ENCODE peak calls at places on chromosomes 13 and 19, in ten cellular contexts. J is endothelial cell, M is colonic mucosa, S is epithelial cell of esophagus, N is dorsolateral prefrontal cortex, P is IMR-90, V is left ventricle myocardium inferior, E is OCI-LY7, Z is GM12865, F is AG09319. W is an unnamed sample.

GRCh38 chr19:10018219-10018618 is 4.9 kb downstream of the RDH8 start:
- DNase-seq in P (peak; percentile 87), Z (no peak), S (peak; percentile 27), E (no peak), V (no peak), M (no peak), N (no peak), J (no peak), F (no peak), W (no peak)

GRCh38 chr13:95023405-95023804 is 277.8 kb downstream of the ABCC4 start:
- DNase-seq in P (peak; percentile 26), E (no peak), N (no peak), Z (no peak), V (no peak), M (no peak), S (peak; percentile 80), F (no peak), J (no peak), W (no peak)

GRCh38 chr19:4831351-4832340 is at the start of gene TICAM1:
- DNase-seq in J (peak; percentile 35), P (peak; percentile 65), E (peak; percentile 70), M (peak; percentile 87), N (no peak), F (no peak), Z (peak; percentile 86), V (peak; percentile 83), S (peak; percentile 92), W (peak; percentile 60)

GRCh38 chr13:49063526-49063925 is 87.8 kb downstream of the FNDC3A start:
- DNase-seq in V (no peak), E (no peak), F (no peak), S (peak; percentile 81), M (no peak), J (no peak), P (no peak), N (no peak), Z (no peak), W (no peak)

GRCh38 chr19:35991731-35992450 is 3.1 kb upstream of the SDHAF1 start:
- DNase-seq in J (no peak), P (no peak), Z (no peak), F (no peak), E (no peak), S (no peak), N (no peak), V (no peak), M (no peak), W (no peak)

GRCh38 chr19:31976775-31977536 is 368.5 kb upstream of the ZNF507 start:
- DNase-seq in N (no peak), M (no peak), Z (no peak), S (no peak), F (no peak), J (no peak), V (no peak), P (no peak), E (no peak), W (no peak)

GRCh38 chr13:25371608-25372274 is at the start of gene ATP8A2:
- DNase-seq in E (no peak), F (no peak), S (no peak), M (no peak), V (no peak), N (no peak), Z (no peak), P (no peak), J (peak; percentile 23), W (no peak)

GRCh38 chr19:17289489-17289888 is 7.8 kb downstream of the ANKLE1 start:
- DNase-seq in V (peak; percentile 80), J (peak; percentile 83), E (peak; percentile 80), M (peak; percentile 68), Z (peak; percentile 91), N (no peak), P (peak; percentile 90), S (peak; percentile 82), F (peak; percentile 62), W (no peak)

GRCh38 chr13:46855664-46856063 is 41.2 kb downstream of the HTR2A start:
- DNase-seq in Z (no peak), P (no peak), M (no peak), J (no peak), S (no peak), F (no peak), V (no peak), E (no peak), N (no peak), W (no peak)

GRCh38 chr13:51729853-51730553 is 74.0 kb downstream of the DHRS12 start:
- DNase-seq in E (no peak), P (peak; percentile 90), N (no peak), Z (no peak), M (no peak), F (no peak), J (no peak), V (no peak), S (peak; percentile 81), W (peak; percentile 34)

GRCh38 chr13:31145417-31145816 is 16.3 kb downstream of the HSPH1 start:
- DNase-seq in S (no peak), M (no peak), E (no peak), J (no peak), F (no peak), P (no peak), Z (no peak), N (no peak), V (no peak), W (no peak)

GRCh38 chr13:28181413-28181812 is 43.1 kb downstream of the PAN3 start:
- DNase-seq in P (peak; percentile 79), V (no peak), E (no peak), S (peak; percentile 95), Z (no peak), M (no peak), J (no peak), N (no peak), F (no peak), W (no peak)

GRCh38 chr19:45659096-45659729 is 8.8 kb upstream of the GIPR start:
- DNase-seq in N (no peak), J (no peak), M (no peak), V (no peak), P (no peak), S (no peak), F (no peak), Z (no peak), E (no peak), W (no peak)

GRCh38 chr19:35295792-35296462 is 4.0 kb downstream of the MAG start:
- DNase-seq in J (no peak), S (no peak), E (peak; percentile 92), N (no peak), Z (peak; percentile 62), P (no peak), V (no peak), F (no peak), M (no peak), W (no peak)

GRCh38 chr19:6126335-6126974 is 9.0 kb upstream of the ACSBG2 start:
- DNase-seq in V (no peak), F (no peak), P (peak; percentile 71), J (no peak), E (peak; percentile 71), S (peak; percentile 83), M (no peak), Z (peak; percentile 80), N (no peak), W (peak; percentile 32)

GRCh38 chr19:7658219-7658686 is 10.6 kb upstream of the RETN start:
- DNase-seq in M (no peak), Z (peak; percentile 96), S (no peak), V (no peak), E (peak; percentile 78), J (no peak), P (no peak), N (peak; percentile 70), F (no peak), W (no peak)

GRCh38 chr19:14554382-14554812 is 17.5 kb downstream of the NDUFB7 start:
- DNase-seq in N (peak; percentile 35), V (no peak), Z (no peak), E (no peak), M (peak; percentile 45), S (peak; percentile 82), F (no peak), P (no peak), J (no peak), W (no peak)
- TF ChIP-seq CTCF in N (peak; percentile 23), V (no peak), Z (no peak), E (no peak), M (no peak), S (peak; percentile 47), F (no peak), P (no peak), J (no peak), W (no peak)

DNA sequence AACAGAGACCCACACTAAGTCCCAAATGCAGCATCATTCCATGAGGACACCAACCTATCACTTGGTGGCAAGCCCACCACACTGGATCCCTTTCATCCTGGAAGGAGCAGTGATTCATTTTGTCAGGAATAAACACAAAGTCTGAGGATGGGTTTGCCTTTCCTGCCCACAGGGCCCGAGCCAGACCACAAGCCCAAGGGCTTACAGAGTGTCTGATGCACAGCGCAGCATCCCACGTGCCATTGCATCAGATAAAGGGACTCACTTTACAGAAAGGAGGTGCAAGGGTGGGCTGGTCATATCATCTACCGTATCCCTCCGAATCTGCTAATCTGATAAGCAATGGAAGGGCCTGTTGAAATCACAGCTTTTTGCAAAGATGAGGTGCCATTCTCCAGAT is 12.2 kb upstream of the KCTD15 start:
- DNase-seq in F (no peak), N (no peak), V (no peak), P (peak; percentile 48), Z (no peak), E (no peak), S (no peak), J (no peak), M (no peak), W (no peak)
- TF ChIP-seq CTCF in F (no peak), N (no peak), V (no peak), P (no peak), Z (no peak), E (no peak), S (no peak), J (no peak), M (no peak), W (no peak)

DNA sequence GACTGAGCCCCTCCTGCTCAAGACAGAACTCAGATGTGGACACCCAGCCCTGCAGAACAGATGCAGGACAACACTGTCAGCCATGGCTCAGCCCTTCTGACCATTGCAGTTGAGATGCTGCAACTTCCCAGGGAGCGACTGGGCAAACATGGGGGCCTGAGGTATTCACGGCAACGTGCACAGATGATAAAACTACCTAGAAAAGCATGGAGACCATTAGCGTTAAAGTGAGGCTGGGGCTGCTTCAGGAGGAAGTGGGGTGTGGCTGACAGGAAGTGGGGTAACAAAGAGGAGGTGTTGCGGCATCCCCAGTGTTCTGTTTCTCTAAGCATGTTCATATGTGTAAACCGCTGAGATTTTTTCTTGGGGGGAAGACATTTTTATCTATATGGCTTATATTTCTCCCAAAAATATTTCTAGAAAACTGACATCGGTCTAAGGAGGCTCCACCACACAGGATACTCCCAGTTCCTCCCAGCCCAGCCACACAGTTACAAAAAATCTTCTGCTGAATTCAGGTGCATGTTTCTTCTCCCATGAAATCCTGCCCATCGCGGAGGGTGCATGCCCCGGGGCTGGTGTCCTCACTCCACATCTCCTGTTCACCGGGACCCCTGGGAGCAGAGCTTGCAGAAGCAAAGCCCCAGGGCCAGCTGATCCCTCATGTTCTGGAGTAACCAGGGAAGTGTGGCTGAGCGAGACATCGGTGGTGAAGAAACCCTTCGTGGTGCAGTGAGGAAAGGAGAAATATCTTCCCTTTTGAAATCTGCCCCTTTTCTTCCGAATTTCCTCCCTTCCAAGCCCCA is 1.1 kb upstream of the SIGLEC9 start:
- DNase-seq in Z (no peak), J (no peak), S (no peak), V (peak; percentile 47), F (no peak), E (peak; percentile 39), M (no peak), P (no peak), N (no peak), W (no peak)
- TF ChIP-seq CTCF in Z (no peak), J (no peak), S (no peak), V (no peak), F (no peak), E (no peak), M (no peak), P (no peak), N (no peak), W (no peak)

GRCh38 chr19:12657966-12658365 is 8.6 kb downstream of the MAN2B1 start:
- DNase-seq in E (no peak), Z (no peak), N (no peak), F (no peak), J (no peak), S (no peak), P (no peak), V (no peak), M (no peak), W (no peak)
- TF ChIP-seq CTCF in E (peak; percentile 25), Z (no peak), N (no peak), F (no peak), J (no peak), S (no peak), P (no peak), V (no peak), M (no peak), W (no peak)